ENCODE peak calls at places on chromosomes 5 and 9, in ten cellular contexts. One of them, this sample, is unnamed.

GRCh38 chr5:153658606-153659005 is 168.1 kb downstream of the GRIA1 start:
- DNase-seq in hepatocyte: no peak
- DNase-seq in coronary artery: no peak
- DNase-seq in activated T-helper 1 cell treated with anti-CD3 and anti-CD28 coated beads, Interleukin-12 subunit alpha, Interleukin-12 subunit beta, Interleukin-2, Interleukin-4 antibody, amounts not matched to agents 30 ng/mL and 10 ng/mL and 1 ng/mL, durations not matched to agents 14 hours and 24 hours and 36 hours: no peak
- DNase-seq in frontal cortex: no peak
- DNase-seq in activated CD4-positive, alpha-beta T cell treated with anti-CD3 and anti-CD28 coated beads, Interleukin-2, amount 50 U/mL, for 1 hour: no peak
- DNase-seq in chondrocyte: no peak
- DNase-seq in activated CD8-positive, alpha-beta T cell treated with anti-CD3 and anti-CD28 coated beads for 36 hours: no peak
- DNase-seq in NCI-H1092 treated with DMSO at 0.1 percent for 48 hours: no peak
- DNase-seq in fibroblast of pulmonary artery: no peak
- DNase-seq in this sample: no peak

GRCh38 chr5:145637396-145637795 is 197.7 kb downstream of the PRELID2 start:
- DNase-seq in hepatocyte: no peak
- DNase-seq in activated CD4-positive, alpha-beta T cell treated with anti-CD3 and anti-CD28 coated beads, Interleukin-2, amount 50 U/mL, for 1 hour: no peak
- DNase-seq in NCI-H1092 treated with DMSO at 0.1 percent for 48 hours: no peak
- DNase-seq in frontal cortex: no peak
- DNase-seq in chondrocyte: no peak
- DNase-seq in fibroblast of pulmonary artery: peak
- DNase-seq in activated CD8-positive, alpha-beta T cell treated with anti-CD3 and anti-CD28 coated beads for 36 hours: no peak
- DNase-seq in coronary artery: no peak
- DNase-seq in activated T-helper 1 cell treated with anti-CD3 and anti-CD28 coated beads, Interleukin-12 subunit alpha, Interleukin-12 subunit beta, Interleukin-2, Interleukin-4 antibody, amounts not matched to agents 30 ng/mL and 10 ng/mL and 1 ng/mL, durations not matched to agents 14 hours and 24 hours and 36 hours: no peak
- DNase-seq in this sample: no peak

GRCh38 chr5:100901851-100902341 is 1.2 kb downstream of the ST8SIA4 start:
- DNase-seq in NCI-H1092 treated with DMSO at 0.1 percent for 48 hours: peak
- DNase-seq in fibroblast of pulmonary artery: peak
- DNase-seq in activated T-helper 1 cell treated with anti-CD3 and anti-CD28 coated beads, Interleukin-12 subunit alpha, Interleukin-12 subunit beta, Interleukin-2, Interleukin-4 antibody, amounts not matched to agents 30 ng/mL and 10 ng/mL and 1 ng/mL, durations not matched to agents 14 hours and 24 hours and 36 hours: peak
- DNase-seq in coronary artery: no peak
- DNase-seq in chondrocyte: no peak
- DNase-seq in activated CD8-positive, alpha-beta T cell treated with anti-CD3 and anti-CD28 coated beads for 36 hours: peak
- DNase-seq in activated CD4-positive, alpha-beta T cell treated with anti-CD3 and anti-CD28 coated beads, Interleukin-2, amount 50 U/mL, for 1 hour: peak
- DNase-seq in hepatocyte: peak
- DNase-seq in frontal cortex: peak
- DNase-seq in this sample: no peak

GRCh38 chr9:35688558-35689350 is 971 bp downstream of the TPM2 start:
- DNase-seq in NCI-H1092 treated with DMSO at 0.1 percent for 48 hours: no peak
- DNase-seq in activated T-helper 1 cell treated with anti-CD3 and anti-CD28 coated beads, Interleukin-12 subunit alpha, Interleukin-12 subunit beta, Interleukin-2, Interleukin-4 antibody, amounts not matched to agents 30 ng/mL and 10 ng/mL and 1 ng/mL, durations not matched to agents 14 hours and 24 hours and 36 hours: no peak
- DNase-seq in coronary artery: no peak
- DNase-seq in chondrocyte: no peak
- DNase-seq in frontal cortex: peak
- DNase-seq in fibroblast of pulmonary artery: peak
- DNase-seq in activated CD8-positive, alpha-beta T cell treated with anti-CD3 and anti-CD28 coated beads for 36 hours: peak
- DNase-seq in hepatocyte: peak
- DNase-seq in activated CD4-positive, alpha-beta T cell treated with anti-CD3 and anti-CD28 coated beads, Interleukin-2, amount 50 U/mL, for 1 hour: no peak
- DNase-seq in this sample: no peak

GRCh38 chr9:112655633-112656032 is 62.3 kb downstream of the INIP start:
- DNase-seq in chondrocyte: no peak
- DNase-seq in hepatocyte: peak
- DNase-seq in frontal cortex: no peak
- DNase-seq in activated CD8-positive, alpha-beta T cell treated with anti-CD3 and anti-CD28 coated beads for 36 hours: no peak
- DNase-seq in fibroblast of pulmonary artery: no peak
- DNase-seq in coronary artery: no peak
- DNase-seq in activated T-helper 1 cell treated with anti-CD3 and anti-CD28 coated beads, Interleukin-12 subunit alpha, Interleukin-12 subunit beta, Interleukin-2, Interleukin-4 antibody, amounts not matched to agents 30 ng/mL and 10 ng/mL and 1 ng/mL, durations not matched to agents 14 hours and 24 hours and 36 hours: no peak
- DNase-seq in activated CD4-positive, alpha-beta T cell treated with anti-CD3 and anti-CD28 coated beads, Interleukin-2, amount 50 U/mL, for 1 hour: no peak
- DNase-seq in NCI-H1092 treated with DMSO at 0.1 percent for 48 hours: no peak
- DNase-seq in this sample: no peak

GRCh38 chr5:142512680-142513042 is 173.2 kb downstream of the FGF1 start:
- DNase-seq in fibroblast of pulmonary artery: peak
- DNase-seq in coronary artery: no peak
- DNase-seq in frontal cortex: no peak
- DNase-seq in activated CD4-positive, alpha-beta T cell treated with anti-CD3 and anti-CD28 coated beads, Interleukin-2, amount 50 U/mL, for 1 hour: no peak
- DNase-seq in hepatocyte: no peak
- DNase-seq in activated T-helper 1 cell treated with anti-CD3 and anti-CD28 coated beads, Interleukin-12 subunit alpha, Interleukin-12 subunit beta, Interleukin-2, Interleukin-4 antibody, amounts not matched to agents 30 ng/mL and 10 ng/mL and 1 ng/mL, durations not matched to agents 14 hours and 24 hours and 36 hours: no peak
- DNase-seq in activated CD8-positive, alpha-beta T cell treated with anti-CD3 and anti-CD28 coated beads for 36 hours: no peak
- DNase-seq in NCI-H1092 treated with DMSO at 0.1 percent for 48 hours: no peak
- DNase-seq in chondrocyte: no peak
- DNase-seq in this sample: peak

GRCh38 chr9:135085830-135086546 is 1.5 kb upstream of the OLFM1 start:
- DNase-seq in activated CD8-positive, alpha-beta T cell treated with anti-CD3 and anti-CD28 coated beads for 36 hours: peak
- DNase-seq in activated T-helper 1 cell treated with anti-CD3 and anti-CD28 coated beads, Interleukin-12 subunit alpha, Interleukin-12 subunit beta, Interleukin-2, Interleukin-4 antibody, amounts not matched to agents 30 ng/mL and 10 ng/mL and 1 ng/mL, durations not matched to agents 14 hours and 24 hours and 36 hours: peak
- DNase-seq in frontal cortex: peak
- DNase-seq in fibroblast of pulmonary artery: peak
- DNase-seq in NCI-H1092 treated with DMSO at 0.1 percent for 48 hours: peak
- DNase-seq in coronary artery: no peak
- DNase-seq in hepatocyte: peak
- DNase-seq in activated CD4-positive, alpha-beta T cell treated with anti-CD3 and anti-CD28 coated beads, Interleukin-2, amount 50 U/mL, for 1 hour: no peak
- DNase-seq in chondrocyte: peak
- DNase-seq in this sample: no peak

GRCh38 chr9:109311731-109312130 is 9.1 kb downstream of the EPB41L4B start:
- DNase-seq in hepatocyte: no peak
- DNase-seq in coronary artery: no peak
- DNase-seq in activated CD4-positive, alpha-beta T cell treated with anti-CD3 and anti-CD28 coated beads, Interleukin-2, amount 50 U/mL, for 1 hour: no peak
- DNase-seq in fibroblast of pulmonary artery: no peak
- DNase-seq in NCI-H1092 treated with DMSO at 0.1 percent for 48 hours: peak
- DNase-seq in frontal cortex: no peak
- DNase-seq in chondrocyte: no peak
- DNase-seq in activated CD8-positive, alpha-beta T cell treated with anti-CD3 and anti-CD28 coated beads for 36 hours: peak
- DNase-seq in activated T-helper 1 cell treated with anti-CD3 and anti-CD28 coated beads, Interleukin-12 subunit alpha, Interleukin-12 subunit beta, Interleukin-2, Interleukin-4 antibody, amounts not matched to agents 30 ng/mL and 10 ng/mL and 1 ng/mL, durations not matched to agents 14 hours and 24 hours and 36 hours: no peak
- DNase-seq in this sample: no peak

GRCh38 chr9:134807726-134808125 is 72.9 kb upstream of the FCN2 start:
- DNase-seq in fibroblast of pulmonary artery: peak
- DNase-seq in coronary artery: no peak
- DNase-seq in frontal cortex: peak
- DNase-seq in NCI-H1092 treated with DMSO at 0.1 percent for 48 hours: no peak
- DNase-seq in chondrocyte: no peak
- DNase-seq in activated CD8-positive, alpha-beta T cell treated with anti-CD3 and anti-CD28 coated beads for 36 hours: no peak
- DNase-seq in hepatocyte: peak
- DNase-seq in activated T-helper 1 cell treated with anti-CD3 and anti-CD28 coated beads, Interleukin-12 subunit alpha, Interleukin-12 subunit beta, Interleukin-2, Interleukin-4 antibody, amounts not matched to agents 30 ng/mL and 10 ng/mL and 1 ng/mL, durations not matched to agents 14 hours and 24 hours and 36 hours: no peak
- DNase-seq in activated CD4-positive, alpha-beta T cell treated with anti-CD3 and anti-CD28 coated beads, Interleukin-2, amount 50 U/mL, for 1 hour: no peak
- DNase-seq in this sample: no peak

GRCh38 chr5:33244441-33245150 is 196.2 kb upstream of the TARS1 start:
- DNase-seq in activated CD8-positive, alpha-beta T cell treated with anti-CD3 and anti-CD28 coated beads for 36 hours: no peak
- DNase-seq in NCI-H1092 treated with DMSO at 0.1 percent for 48 hours: no peak
- DNase-seq in coronary artery: no peak
- DNase-seq in frontal cortex: no peak
- DNase-seq in fibroblast of pulmonary artery: no peak
- DNase-seq in activated CD4-positive, alpha-beta T cell treated with anti-CD3 and anti-CD28 coated beads, Interleukin-2, amount 50 U/mL, for 1 hour: no peak
- DNase-seq in hepatocyte: no peak
- DNase-seq in chondrocyte: no peak
- DNase-seq in activated T-helper 1 cell treated with anti-CD3 and anti-CD28 coated beads, Interleukin-12 subunit alpha, Interleukin-12 subunit beta, Interleukin-2, Interleukin-4 antibody, amounts not matched to agents 30 ng/mL and 10 ng/mL and 1 ng/mL, durations not matched to agents 14 hours and 24 hours and 36 hours: no peak
- DNase-seq in this sample: no peak

GRCh38 chr9:131525643-131526565 is 5.2 kb downstream of the UCK1 start:
- DNase-seq in frontal cortex: peak
- DNase-seq in chondrocyte: no peak
- DNase-seq in NCI-H1092 treated with DMSO at 0.1 percent for 48 hours: no peak
- DNase-seq in fibroblast of pulmonary artery: no peak
- DNase-seq in activated T-helper 1 cell treated with anti-CD3 and anti-CD28 coated beads, Interleukin-12 subunit alpha, Interleukin-12 subunit beta, Interleukin-2, Interleukin-4 antibody, amounts not matched to agents 30 ng/mL and 10 ng/mL and 1 ng/mL, durations not matched to agents 14 hours and 24 hours and 36 hours: no peak
- DNase-seq in activated CD4-positive, alpha-beta T cell treated with anti-CD3 and anti-CD28 coated beads, Interleukin-2, amount 50 U/mL, for 1 hour: no peak
- DNase-seq in activated CD8-positive, alpha-beta T cell treated with anti-CD3 and anti-CD28 coated beads for 36 hours: no peak
- DNase-seq in hepatocyte: no peak
- DNase-seq in coronary artery: no peak
- DNase-seq in this sample: no peak

GRCh38 chr9:32398207-32398606 is 13.8 kb downstream of the ACO1 start:
- DNase-seq in activated CD4-positive, alpha-beta T cell treated with anti-CD3 and anti-CD28 coated beads, Interleukin-2, amount 50 U/mL, for 1 hour: no peak
- DNase-seq in hepatocyte: no peak
- DNase-seq in activated T-helper 1 cell treated with anti-CD3 and anti-CD28 coated beads, Interleukin-12 subunit alpha, Interleukin-12 subunit beta, Interleukin-2, Interleukin-4 antibody, amounts not matched to agents 30 ng/mL and 10 ng/mL and 1 ng/mL, durations not matched to agents 14 hours and 24 hours and 36 hours: no peak
- DNase-seq in frontal cortex: no peak
- DNase-seq in fibroblast of pulmonary artery: no peak
- DNase-seq in coronary artery: no peak
- DNase-seq in NCI-H1092 treated with DMSO at 0.1 percent for 48 hours: no peak
- DNase-seq in activated CD8-positive, alpha-beta T cell treated with anti-CD3 and anti-CD28 coated beads for 36 hours: no peak
- DNase-seq in chondrocyte: no peak
- DNase-seq in this sample: no peak

GRCh38 chr9:20361220-20361619 is 261.1 kb downstream of the MLLT3 start:
- DNase-seq in frontal cortex: no peak
- DNase-seq in coronary artery: no peak
- DNase-seq in NCI-H1092 treated with DMSO at 0.1 percent for 48 hours: no peak
- DNase-seq in chondrocyte: no peak
- DNase-seq in activated CD4-positive, alpha-beta T cell treated with anti-CD3 and anti-CD28 coated beads, Interleukin-2, amount 50 U/mL, for 1 hour: no peak
- DNase-seq in activated CD8-positive, alpha-beta T cell treated with anti-CD3 and anti-CD28 coated beads for 36 hours: no peak
- DNase-seq in fibroblast of pulmonary artery: no peak
- DNase-seq in activated T-helper 1 cell treated with anti-CD3 and anti-CD28 coated beads, Interleukin-12 subunit alpha, Interleukin-12 subunit beta, Interleukin-2, Interleukin-4 antibody, amounts not matched to agents 30 ng/mL and 10 ng/mL and 1 ng/mL, durations not matched to agents 14 hours and 24 hours and 36 hours: no peak
- DNase-seq in hepatocyte: no peak
- DNase-seq in this sample: no peak

This sample was measured in RWPE2.